ENCODE peak calls at places on chromosomes 4 and X, in seven cellular contexts. One of them, this sample, is unnamed.
A peak's percentile ranks its signal among the peaks of the same experiment; 100 is the strongest.

GRCh38 chr4:144583658-144584057 is 62.3 kb upstream of the HHIP start:
- DNase-seq in A673: no peak
- DNase-seq in MM.1S: no peak
- DNase-seq in fibroblast of lung: peak; percentile 66
- DNase-seq in astrocyte: peak; percentile 37
- DNase-seq in HCT116: no peak
- DNase-seq in endothelial cell of umbilical vein: peak; percentile 56
- DNase-seq in this sample: peak; percentile 58

GRCh38 chrX:155435744-155436112 is 22.7 kb downstream of the F8A3 start:
- DNase-seq in astrocyte: no peak
- DNase-seq in A673: no peak
- DNase-seq in MM.1S: no peak
- DNase-seq in endothelial cell of umbilical vein: no peak
- DNase-seq in fibroblast of lung: no peak
- DNase-seq in HCT116: no peak
- DNase-seq in this sample: no peak

GRCh38 chrX:130680164-130681035 is 222.6 kb downstream of the ENOX2 start:
- DNase-seq in fibroblast of lung: peak; percentile 55
- DNase-seq in A673: no peak
- DNase-seq in astrocyte: peak; percentile 16
- DNase-seq in HCT116: no peak
- DNase-seq in MM.1S: no peak
- DNase-seq in endothelial cell of umbilical vein: peak; percentile 13
- DNase-seq in this sample: peak; percentile 25

GRCh38 chr4:53044651-53044960 is 182.5 kb downstream of the RASL11B start:
- DNase-seq in HCT116: no peak
- DNase-seq in MM.1S: no peak
- DNase-seq in astrocyte: no peak
- DNase-seq in fibroblast of lung: no peak
- DNase-seq in A673: no peak
- DNase-seq in endothelial cell of umbilical vein: no peak
- DNase-seq in this sample: no peak

GRCh38 chrX:22150371-22150770 is 118.2 kb downstream of the PHEX start:
- DNase-seq in A673: no peak
- DNase-seq in MM.1S: no peak
- DNase-seq in astrocyte: no peak
- DNase-seq in endothelial cell of umbilical vein: no peak
- DNase-seq in HCT116: no peak
- DNase-seq in fibroblast of lung: no peak
- DNase-seq in this sample: no peak

GRCh38 chr4:8310306-8310705 is 40.8 kb downstream of the HTRA3 start:
- DNase-seq in astrocyte: no peak
- DNase-seq in MM.1S: no peak
- DNase-seq in HCT116: no peak
- DNase-seq in endothelial cell of umbilical vein: no peak
- DNase-seq in fibroblast of lung: no peak
- DNase-seq in A673: no peak
- DNase-seq in this sample: no peak

GRCh38 chr4:53854991-53855885 is 209.2 kb downstream of the CHIC2 start:
- DNase-seq in fibroblast of lung: peak; percentile 53
- DNase-seq in MM.1S: no peak
- DNase-seq in astrocyte: peak; percentile 65
- DNase-seq in endothelial cell of umbilical vein: no peak
- DNase-seq in HCT116: no peak
- DNase-seq in A673: no peak
- DNase-seq in this sample: peak; percentile 82

GRCh38 chr4:38612996-38613395 is 51.0 kb upstream of the KLF3 start:
- DNase-seq in fibroblast of lung: peak; percentile 36
- DNase-seq in A673: peak; percentile 75
- DNase-seq in HCT116: no peak
- DNase-seq in astrocyte: no peak
- DNase-seq in MM.1S: no peak
- DNase-seq in endothelial cell of umbilical vein: peak; percentile 56
- DNase-seq in this sample: no peak

GRCh38 chr4:169744601-169745000 is 13.1 kb downstream of the HPF1 start:
- DNase-seq in fibroblast of lung: no peak
- DNase-seq in MM.1S: no peak
- DNase-seq in A673: no peak
- DNase-seq in astrocyte: no peak
- DNase-seq in HCT116: no peak
- DNase-seq in endothelial cell of umbilical vein: no peak
- DNase-seq in this sample: peak; percentile 29

GRCh38 chr4:94403735-94404134 is 48.0 kb upstream of the PDLIM5 start:
- DNase-seq in MM.1S: no peak
- DNase-seq in astrocyte: no peak
- DNase-seq in A673: no peak
- DNase-seq in fibroblast of lung: no peak
- DNase-seq in endothelial cell of umbilical vein: no peak
- DNase-seq in HCT116: no peak
- DNase-seq in this sample: no peak

GRCh38 chr4:19346636-19347035 is 905.1 kb upstream of the SLIT2 start:
- DNase-seq in fibroblast of lung: no peak
- DNase-seq in endothelial cell of umbilical vein: no peak
- DNase-seq in astrocyte: no peak
- DNase-seq in MM.1S: no peak
- DNase-seq in A673: no peak
- DNase-seq in HCT116: no peak
- DNase-seq in this sample: no peak

GRCh38 chr4:167196386-167196785 is 37.9 kb downstream of the SPOCK3 start:
- DNase-seq in HCT116: no peak
- DNase-seq in endothelial cell of umbilical vein: no peak
- DNase-seq in fibroblast of lung: no peak
- DNase-seq in astrocyte: peak; percentile 54
- DNase-seq in A673: no peak
- DNase-seq in MM.1S: no peak
- DNase-seq in this sample: no peak

GRCh38 chr4:102758241-102758871 is 2.4 kb downstream of the MANBA start:
- DNase-seq in HCT116: no peak
- DNase-seq in endothelial cell of umbilical vein: no peak
- DNase-seq in MM.1S: no peak
- DNase-seq in astrocyte: no peak
- DNase-seq in fibroblast of lung: no peak
- DNase-seq in A673: no peak
- DNase-seq in this sample: no peak

GRCh38 chr4:109847896-109848442 is at the start of gene LRIT3:
- DNase-seq in HCT116: no peak
- DNase-seq in astrocyte: no peak
- DNase-seq in MM.1S: no peak
- DNase-seq in fibroblast of lung: no peak
- DNase-seq in A673: no peak
- DNase-seq in endothelial cell of umbilical vein: no peak
- DNase-seq in this sample: no peak
- TF ChIP-seq EZH2 in HCT116: no peak
- TF ChIP-seq EZH2 in astrocyte: no peak
- TF ChIP-seq EZH2 in MM.1S: no peak
- TF ChIP-seq EZH2 in fibroblast of lung: no peak
- TF ChIP-seq EZH2 in A673: no peak
- TF ChIP-seq EZH2 in endothelial cell of umbilical vein: no peak
- TF ChIP-seq EZH2 in this sample: no peak

GRCh38 chr4:128385683-128386304 is 98.2 kb upstream of the PGRMC2 start:
- DNase-seq in astrocyte: peak; percentile 57
- DNase-seq in A673: peak; percentile 49
- DNase-seq in fibroblast of lung: peak; percentile 87
- DNase-seq in MM.1S: no peak
- DNase-seq in endothelial cell of umbilical vein: peak; percentile 37
- DNase-seq in HCT116: no peak
- DNase-seq in this sample: peak; percentile 56

GRCh38 chr4:128384091-128384520 is 96.5 kb upstream of the PGRMC2 start:
- DNase-seq in astrocyte: peak; percentile 87
- DNase-seq in fibroblast of lung: peak; percentile 39
- DNase-seq in endothelial cell of umbilical vein: no peak
- DNase-seq in MM.1S: no peak
- DNase-seq in HCT116: no peak
- DNase-seq in A673: peak; percentile 14
- DNase-seq in this sample: peak; percentile 62

GRCh38 chr4:128385199-128385598 is 97.6 kb upstream of the PGRMC2 start:
- DNase-seq in endothelial cell of umbilical vein: no peak
- DNase-seq in fibroblast of lung: no peak
- DNase-seq in A673: no peak
- DNase-seq in HCT116: no peak
- DNase-seq in MM.1S: no peak
- DNase-seq in astrocyte: peak; percentile 4
- DNase-seq in this sample: no peak

GRCh38 chr4:128386761-128387599 is 99.4 kb upstream of the PGRMC2 start:
- DNase-seq in astrocyte: peak; percentile 98
- DNase-seq in HCT116: peak; percentile 67
- DNase-seq in A673: peak; percentile 80
- DNase-seq in endothelial cell of umbilical vein: peak; percentile 94
- DNase-seq in MM.1S: no peak
- DNase-seq in fibroblast of lung: peak; percentile 99
- DNase-seq in this sample: peak; percentile 98

GRCh38 chr4:128384765-128385164 is 97.2 kb upstream of the PGRMC2 start:
- DNase-seq in endothelial cell of umbilical vein: no peak
- DNase-seq in A673: no peak
- DNase-seq in fibroblast of lung: no peak
- DNase-seq in HCT116: no peak
- DNase-seq in MM.1S: no peak
- DNase-seq in astrocyte: no peak
- DNase-seq in this sample: no peak
- H3K4me1 ChIP-seq in endothelial cell of umbilical vein: peaks cover 15% of the 10 kb centered on the region
- H3K4me1 ChIP-seq in A673: peaks cover 22% of the 10 kb centered on the region
- H3K4me1 ChIP-seq in fibroblast of lung: peaks cover 24% of the 10 kb centered on the region
- H3K4me1 ChIP-seq in HCT116: peaks cover 21% of the 10 kb centered on the region
- H3K4me1 ChIP-seq in MM.1S: no peaks in the 10 kb centered on the region
- H3K4me1 ChIP-seq in astrocyte: peaks cover 43% of the 10 kb centered on the region
- H3K4me1 ChIP-seq in this sample: peaks cover 52% of the 10 kb centered on the region

GRCh38 chr4:173538148-173538902 is 8.3 kb upstream of the HAND2 start:
- DNase-seq in MM.1S: peak; percentile 19
- DNase-seq in endothelial cell of umbilical vein: no peak
- DNase-seq in A673: peak; percentile 71
- DNase-seq in HCT116: no peak
- DNase-seq in fibroblast of lung: no peak
- DNase-seq in astrocyte: no peak
- DNase-seq in this sample: peak; percentile 70
- TF ChIP-seq EZH2 in MM.1S: no peak
- TF ChIP-seq EZH2 in endothelial cell of umbilical vein: peak; percentile 76
- TF ChIP-seq EZH2 in A673: no peak
- TF ChIP-seq EZH2 in HCT116: no peak
- TF ChIP-seq EZH2 in fibroblast of lung: peak; percentile 24
- TF ChIP-seq EZH2 in astrocyte: peak; percentile 91
- TF ChIP-seq EZH2 in this sample: no peak

GRCh38 chr4:153521995-153522799 is 56.0 kb downstream of the TMEM131L start:
- DNase-seq in astrocyte: no peak
- DNase-seq in A673: no peak
- DNase-seq in MM.1S: no peak
- DNase-seq in HCT116: no peak
- DNase-seq in fibroblast of lung: no peak
- DNase-seq in endothelial cell of umbilical vein: no peak
- DNase-seq in this sample: no peak

GRCh38 chr4:153521467-153521866 is 55.3 kb downstream of the TMEM131L start:
- DNase-seq in endothelial cell of umbilical vein: no peak
- DNase-seq in HCT116: no peak
- DNase-seq in fibroblast of lung: no peak
- DNase-seq in astrocyte: no peak
- DNase-seq in A673: no peak
- DNase-seq in MM.1S: no peak
- DNase-seq in this sample: no peak

GRCh38 chr4:153523171-153523757 is 57.1 kb downstream of the TMEM131L start:
- DNase-seq in HCT116: no peak
- DNase-seq in endothelial cell of umbilical vein: no peak
- DNase-seq in MM.1S: no peak
- DNase-seq in A673: no peak
- DNase-seq in fibroblast of lung: no peak
- DNase-seq in astrocyte: no peak
- DNase-seq in this sample: no peak

GRCh38 chr4:153523941-153524386 is 57.8 kb downstream of the TMEM131L start:
- DNase-seq in MM.1S: no peak
- DNase-seq in endothelial cell of umbilical vein: no peak
- DNase-seq in HCT116: no peak
- DNase-seq in astrocyte: peak; percentile 53
- DNase-seq in A673: no peak
- DNase-seq in fibroblast of lung: no peak
- DNase-seq in this sample: no peak

GRCh38 chr4:153522800-153523089 is 56.6 kb downstream of the TMEM131L start:
- DNase-seq in HCT116: no peak
- DNase-seq in MM.1S: no peak
- DNase-seq in A673: no peak
- DNase-seq in fibroblast of lung: no peak
- DNase-seq in astrocyte: no peak
- DNase-seq in endothelial cell of umbilical vein: no peak
- DNase-seq in this sample: no peak
- H3K4me1 ChIP-seq in HCT116: no peaks in the 10 kb centered on the region
- H3K4me1 ChIP-seq in MM.1S: no peaks in the 10 kb centered on the region
- H3K4me1 ChIP-seq in A673: peaks cover 35% of the 10 kb centered on the region
- H3K4me1 ChIP-seq in fibroblast of lung: no peaks in the 10 kb centered on the region
- H3K4me1 ChIP-seq in astrocyte: no peaks in the 10 kb centered on the region
- H3K4me1 ChIP-seq in endothelial cell of umbilical vein: no peaks in the 10 kb centered on the region
- H3K4me1 ChIP-seq in this sample: no peaks in the 10 kb centered on the region

GRCh38 chr4:121380448-121381147 is at the start of gene QRFPR:
- DNase-seq in A673: peak; percentile 84
- DNase-seq in MM.1S: peak; percentile 15
- DNase-seq in HCT116: no peak
- DNase-seq in endothelial cell of umbilical vein: no peak
- DNase-seq in fibroblast of lung: no peak
- DNase-seq in astrocyte: no peak
- DNase-seq in this sample: peak; percentile 14
- TF ChIP-seq EZH2 in A673: no peak
- TF ChIP-seq EZH2 in MM.1S: no peak
- TF ChIP-seq EZH2 in HCT116: no peak
- TF ChIP-seq EZH2 in endothelial cell of umbilical vein: peak; percentile 27
- TF ChIP-seq EZH2 in fibroblast of lung: peak; percentile 11
- TF ChIP-seq EZH2 in astrocyte: peak; percentile 82
- TF ChIP-seq EZH2 in this sample: peak; percentile 71

DNA sequence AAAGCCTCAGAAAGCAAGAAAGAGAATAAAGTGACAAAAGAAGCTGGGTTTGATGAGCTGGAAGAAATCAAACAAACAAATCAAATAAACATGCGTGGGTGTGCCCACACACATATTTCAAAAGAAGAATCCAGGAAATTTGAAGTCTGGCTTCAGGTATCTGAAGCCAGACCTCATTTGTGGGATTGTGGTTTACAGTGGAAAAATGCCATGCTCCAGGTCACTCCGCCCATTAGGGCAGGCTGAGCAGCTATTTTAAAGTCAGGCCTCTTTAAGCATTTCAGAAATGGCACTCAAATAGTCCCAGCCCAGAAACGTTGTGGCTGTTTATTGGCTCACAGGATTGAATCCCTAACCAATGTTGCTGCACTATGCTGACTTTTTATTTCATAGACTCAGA is 226.1 kb upstream of the F9 start:
- DNase-seq in fibroblast of lung: no peak
- DNase-seq in A673: no peak
- DNase-seq in astrocyte: peak; percentile 66
- DNase-seq in endothelial cell of umbilical vein: no peak
- DNase-seq in MM.1S: no peak
- DNase-seq in HCT116: no peak
- DNase-seq in this sample: no peak
- H3K4me1 ChIP-seq in fibroblast of lung: no peaks in the 10 kb centered on the region
- H3K4me1 ChIP-seq in A673: peaks cover 3% of the 10 kb centered on the region
- H3K4me1 ChIP-seq in astrocyte: peaks cover 2% of the 10 kb centered on the region
- H3K4me1 ChIP-seq in endothelial cell of umbilical vein: no peaks in the 10 kb centered on the region
- H3K4me1 ChIP-seq in MM.1S: no peaks in the 10 kb centered on the region
- H3K4me1 ChIP-seq in HCT116: no peaks in the 10 kb centered on the region
- H3K4me1 ChIP-seq in this sample: no peaks in the 10 kb centered on the region

This sample was measured in GM23248.